ENCODE peak calls at places on chromosomes 1 and 21, in five cellular contexts. One of them, this sample, is unnamed. For H3K4me1, the result is how much of the 10 kb centered on the place peaks cover.

GRCh38 chr1:27428316-27429028 is 36.0 kb downstream of the GPR3 start:
- DNase-seq in adrenal gland: no peak
- DNase-seq in H1: no peak
- DNase-seq in body of pancreas: no peak
- DNase-seq in A549: no peak
- DNase-seq in this sample: peak

GRCh38 chr21:44934797-44935532 is 4.9 kb upstream of the SLX9 start:
- DNase-seq in H1: no peak
- DNase-seq in adrenal gland: no peak
- DNase-seq in A549: no peak
- DNase-seq in body of pancreas: no peak
- DNase-seq in this sample: no peak

GRCh38 chr21:42063206-42063577 is 7.9 kb upstream of the UMODL1 start:
- DNase-seq in body of pancreas: no peak
- DNase-seq in adrenal gland: no peak
- DNase-seq in A549: no peak
- DNase-seq in H1: no peak
- DNase-seq in this sample: no peak

GRCh38 chr1:219085988-219086387 is 87.7 kb upstream of the LYPLAL1 start:
- DNase-seq in A549: no peak
- DNase-seq in H1: no peak
- DNase-seq in body of pancreas: no peak
- DNase-seq in adrenal gland: no peak
- DNase-seq in this sample: no peak

GRCh38 chr1:116556289-116557006 is 14.4 kb downstream of the CD58 start:
- DNase-seq in adrenal gland: peak
- DNase-seq in body of pancreas: no peak
- DNase-seq in A549: peak
- DNase-seq in H1: no peak
- DNase-seq in this sample: no peak

GRCh38 chr1:53572802-53573148 is 113.6 kb downstream of the DMRTB1 start:
- DNase-seq in A549: no peak
- DNase-seq in adrenal gland: no peak
- DNase-seq in body of pancreas: no peak
- DNase-seq in H1: no peak
- DNase-seq in this sample: no peak

GRCh38 chr1:228275435-228276342 is 67.8 kb downstream of the OBSCN start:
- DNase-seq in body of pancreas: peak
- DNase-seq in A549: no peak
- DNase-seq in adrenal gland: peak
- DNase-seq in H1: peak
- DNase-seq in this sample: peak

GRCh38 chr1:21318714-21319159 is 28.5 kb upstream of the ECE1 start:
- DNase-seq in body of pancreas: peak
- DNase-seq in A549: no peak
- DNase-seq in adrenal gland: peak
- DNase-seq in H1: no peak
- DNase-seq in this sample: peak

GRCh38 chr1:229887043-229887822 is 179.8 kb upstream of the GALNT2 start:
- DNase-seq in adrenal gland: no peak
- DNase-seq in body of pancreas: peak
- DNase-seq in A549: peak
- DNase-seq in H1: peak
- DNase-seq in this sample: peak

GRCh38 chr1:159188375-159188788 is 16.3 kb upstream of the ACKR1 start:
- DNase-seq in adrenal gland: peak
- DNase-seq in A549: peak
- DNase-seq in body of pancreas: peak
- DNase-seq in H1: peak
- DNase-seq in this sample: peak

GRCh38 chr1:204455063-204455830 is 39.4 kb downstream of the PIK3C2B start:
- DNase-seq in H1: peak
- DNase-seq in adrenal gland: no peak
- DNase-seq in A549: no peak
- DNase-seq in body of pancreas: no peak
- DNase-seq in this sample: no peak

GRCh38 chr1:41726899-41727748 is 191.6 kb downstream of the HIVEP3 start:
- DNase-seq in H1: no peak
- DNase-seq in adrenal gland: peak
- DNase-seq in A549: no peak
- DNase-seq in body of pancreas: no peak
- DNase-seq in this sample: peak

GRCh38 chr1:201127755-201128455 is 921 bp upstream of the ASCL5 start:
- DNase-seq in H1: peak
- DNase-seq in A549: no peak
- DNase-seq in body of pancreas: peak
- DNase-seq in adrenal gland: no peak
- DNase-seq in this sample: no peak

GRCh38 chr1:240768979-240769378 is 157.0 kb upstream of the GREM2 start:
- DNase-seq in H1: no peak
- DNase-seq in adrenal gland: no peak
- DNase-seq in A549: no peak
- DNase-seq in body of pancreas: no peak
- DNase-seq in this sample: no peak

GRCh38 chr1:89261926-89262540 is 10.6 kb downstream of the GBP5 start:
- DNase-seq in H1: no peak
- DNase-seq in A549: no peak
- DNase-seq in adrenal gland: peak
- DNase-seq in body of pancreas: no peak
- DNase-seq in this sample: no peak

GRCh38 chr1:1956586-1957532 is 37.8 kb upstream of the TMEM52 start:
- DNase-seq in adrenal gland: no peak
- DNase-seq in A549: no peak
- DNase-seq in body of pancreas: no peak
- DNase-seq in H1: no peak
- DNase-seq in this sample: no peak

DNA sequence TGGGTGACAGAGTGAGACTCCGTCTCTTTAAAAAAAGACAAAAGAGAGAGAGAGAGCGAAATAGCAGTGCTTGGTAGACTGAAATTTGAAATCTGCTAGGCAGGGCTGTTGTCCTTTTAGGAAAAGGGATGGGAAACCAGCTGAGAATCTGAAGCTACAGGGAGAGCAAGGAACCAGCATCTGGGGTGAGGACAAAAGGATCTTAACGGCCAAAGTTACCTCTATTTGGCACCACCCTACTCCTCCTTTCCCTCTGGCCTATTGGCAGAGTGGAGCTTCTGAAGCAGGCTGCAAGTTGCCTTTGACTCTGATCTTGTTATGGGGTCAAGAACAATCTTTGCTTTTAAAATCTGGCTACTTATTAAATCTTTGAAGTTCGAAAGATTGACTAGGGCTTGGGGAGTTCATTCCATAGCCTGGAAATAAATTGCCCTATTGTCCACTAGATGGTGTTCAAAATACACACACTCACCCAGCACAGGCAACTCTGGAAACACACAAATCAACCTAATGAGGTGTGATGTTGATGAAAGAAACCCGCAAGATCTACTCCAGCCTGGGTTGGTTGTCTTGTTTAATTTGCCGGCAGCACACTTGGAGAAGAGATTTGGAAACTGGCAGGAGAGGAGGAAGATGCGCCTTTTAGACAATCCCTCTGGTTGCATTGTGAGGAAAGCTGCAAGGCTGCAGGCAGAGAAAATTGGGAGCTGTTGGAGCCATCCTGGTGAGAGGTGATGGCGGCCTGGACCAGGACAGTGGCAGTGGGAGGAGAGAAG is 16.5 kb upstream of the PARP1 start:
- DNase-seq in adrenal gland: no peak
- DNase-seq in H1: no peak
- DNase-seq in body of pancreas: no peak
- DNase-seq in A549: peak
- DNase-seq in this sample: no peak
- TF ChIP-seq CTCF in adrenal gland: peak
- TF ChIP-seq CTCF in H1: peak
- TF ChIP-seq CTCF in body of pancreas: peak
- TF ChIP-seq CTCF in A549: peak
- TF ChIP-seq CTCF in this sample: peak

GRCh38 chr1:15617173-15617873 is at the start of gene DDI2:
- DNase-seq in body of pancreas: peak
- DNase-seq in H1: peak
- DNase-seq in adrenal gland: peak
- DNase-seq in A549: peak
- DNase-seq in this sample: peak
- TF ChIP-seq POLR2A in body of pancreas: peak
- TF ChIP-seq POLR2A in H1: peak
- TF ChIP-seq POLR2A in adrenal gland: peak
- TF ChIP-seq POLR2A in A549: peak
- TF ChIP-seq POLR2A in this sample: peak

GRCh38 chr1:183101081-183101480 is 77.9 kb downstream of the LAMC1 start:
- DNase-seq in body of pancreas: no peak
- DNase-seq in A549: no peak
- DNase-seq in adrenal gland: no peak
- DNase-seq in H1: no peak
- DNase-seq in this sample: no peak

GRCh38 chr1:183103141-183103540 is 79.9 kb downstream of the LAMC1 start:
- DNase-seq in A549: no peak
- DNase-seq in body of pancreas: no peak
- DNase-seq in adrenal gland: no peak
- DNase-seq in H1: no peak
- DNase-seq in this sample: peak

GRCh38 chr1:183103577-183103976 is 80.4 kb downstream of the LAMC1 start:
- DNase-seq in A549: no peak
- DNase-seq in H1: no peak
- DNase-seq in adrenal gland: no peak
- DNase-seq in body of pancreas: no peak
- DNase-seq in this sample: no peak

GRCh38 chr1:183100575-183100974 is 77.4 kb downstream of the LAMC1 start:
- DNase-seq in H1: no peak
- DNase-seq in body of pancreas: no peak
- DNase-seq in adrenal gland: no peak
- DNase-seq in A549: no peak
- DNase-seq in this sample: no peak

GRCh38 chr1:183101841-183102276 is 78.6 kb downstream of the LAMC1 start:
- DNase-seq in adrenal gland: no peak
- DNase-seq in H1: no peak
- DNase-seq in A549: no peak
- DNase-seq in body of pancreas: no peak
- DNase-seq in this sample: no peak
- H3K4me1 ChIP-seq in adrenal gland: under half
- H3K4me1 ChIP-seq in H1: under half
- H3K4me1 ChIP-seq in A549: under half
- H3K4me1 ChIP-seq in body of pancreas: under half
- H3K4me1 ChIP-seq in this sample: half or more

GRCh38 chr1:202656951-202657646 is 53.2 kb downstream of the SYT2 start:
- DNase-seq in adrenal gland: no peak
- DNase-seq in H1: peak
- DNase-seq in A549: peak
- DNase-seq in body of pancreas: no peak
- DNase-seq in this sample: no peak
- TF ChIP-seq CTCF in adrenal gland: no peak
- TF ChIP-seq CTCF in H1: peak
- TF ChIP-seq CTCF in A549: no peak
- TF ChIP-seq CTCF in body of pancreas: no peak
- TF ChIP-seq CTCF in this sample: no peak